ENCODE peak calls at places on chromosomes 11 and 22, in nine cellular contexts. C is lower leg skin, I is A549, K is lower lobe of right lung, J is neural crest cell, S is AG10803, U is RWPE2, E is left ventricle myocardium inferior, M is endothelial cell. V is an unnamed sample.

GRCh38 chr22:38479096-38479840 is 11.4 kb downstream of the KDELR3 start:
- DNase-seq in C (no peak), I (no peak), K (no peak), J (no peak), S (no peak), U (no peak), E (no peak), M (no peak), V (no peak)

GRCh38 chr22:44211946-44212930 is 31.5 kb downstream of the PARVG start:
- DNase-seq in C (no peak), I (no peak), K (no peak), J (no peak), S (peak), U (no peak), E (no peak), M (no peak), V (no peak)

GRCh38 chr22:37731804-37732471 is 35.1 kb downstream of the TRIOBP start:
- DNase-seq in C (no peak), I (peak), K (no peak), J (no peak), S (no peak), U (no peak), E (no peak), M (no peak), V (no peak)

GRCh38 chr11:112555491-112556364 is 295.1 kb upstream of the PLET1 start:
- DNase-seq in C (no peak), I (peak), K (peak), J (peak), S (peak), U (no peak), E (peak), M (peak), V (no peak)

GRCh38 chr11:112343368-112344039 is 82.8 kb upstream of the PLET1 start:
- DNase-seq in C (no peak), I (no peak), K (no peak), J (no peak), S (no peak), U (no peak), E (no peak), M (no peak), V (no peak)

GRCh38 chr11:108037636-108038035 is 28.9 kb downstream of the CUL5 start:
- DNase-seq in C (no peak), I (no peak), K (no peak), J (no peak), S (peak), U (no peak), E (no peak), M (no peak), V (no peak)

GRCh38 chr11:35629914-35630313 is 11.7 kb downstream of the FJX1 start:
- DNase-seq in C (no peak), I (peak), K (no peak), J (no peak), S (peak), U (peak), E (no peak), M (no peak), V (no peak)

GRCh38 chr11:47257518-47258316 is at the start of gene NR1H3:
- DNase-seq in C (peak), I (peak), K (peak), J (peak), S (peak), U (no peak), E (peak), M (peak), V (peak)

GRCh38 chr11:94650756-94651155 is 83.6 kb downstream of the PIWIL4 start:
- DNase-seq in C (peak), I (no peak), K (peak), J (no peak), S (peak), U (no peak), E (peak), M (no peak), V (no peak)

GRCh38 chr22:42077486-42078125 is 1.9 kb upstream of the SMDT1 start:
- DNase-seq in C (no peak), I (no peak), K (no peak), J (no peak), S (no peak), U (no peak), E (no peak), M (no peak), V (no peak)

GRCh38 chr22:29219881-29220670 is 14.4 kb downstream of the EMID1 start:
- DNase-seq in C (no peak), I (no peak), K (no peak), J (no peak), S (no peak), U (no peak), E (no peak), M (no peak), V (no peak)

GRCh38 chr11:44426119-44426518 is 116.2 kb upstream of the ALX4 start:
- DNase-seq in C (no peak), I (no peak), K (no peak), J (no peak), S (no peak), U (no peak), E (no peak), M (no peak), V (no peak)

GRCh38 chr22:19863571-19863970 is 8.9 kb upstream of the GNB1L start:
- DNase-seq in C (no peak), I (no peak), K (no peak), J (no peak), S (no peak), U (no peak), E (no peak), M (no peak), V (no peak)
- TF ChIP-seq CTCF in C (no peak), I (no peak), K (no peak), J (no peak), S (no peak), U (no peak), E (no peak), M (no peak), V (no peak)

GRCh38 chr11:12942157-12942556 is 67.0 kb upstream of the RASSF10 start:
- DNase-seq in C (no peak), I (no peak), K (no peak), J (no peak), S (no peak), U (no peak), E (no peak), M (no peak), V (no peak)
- TF ChIP-seq CTCF in C (no peak), I (no peak), K (no peak), J (no peak), S (no peak), U (no peak), E (no peak), M (no peak), V (no peak)

DNA sequence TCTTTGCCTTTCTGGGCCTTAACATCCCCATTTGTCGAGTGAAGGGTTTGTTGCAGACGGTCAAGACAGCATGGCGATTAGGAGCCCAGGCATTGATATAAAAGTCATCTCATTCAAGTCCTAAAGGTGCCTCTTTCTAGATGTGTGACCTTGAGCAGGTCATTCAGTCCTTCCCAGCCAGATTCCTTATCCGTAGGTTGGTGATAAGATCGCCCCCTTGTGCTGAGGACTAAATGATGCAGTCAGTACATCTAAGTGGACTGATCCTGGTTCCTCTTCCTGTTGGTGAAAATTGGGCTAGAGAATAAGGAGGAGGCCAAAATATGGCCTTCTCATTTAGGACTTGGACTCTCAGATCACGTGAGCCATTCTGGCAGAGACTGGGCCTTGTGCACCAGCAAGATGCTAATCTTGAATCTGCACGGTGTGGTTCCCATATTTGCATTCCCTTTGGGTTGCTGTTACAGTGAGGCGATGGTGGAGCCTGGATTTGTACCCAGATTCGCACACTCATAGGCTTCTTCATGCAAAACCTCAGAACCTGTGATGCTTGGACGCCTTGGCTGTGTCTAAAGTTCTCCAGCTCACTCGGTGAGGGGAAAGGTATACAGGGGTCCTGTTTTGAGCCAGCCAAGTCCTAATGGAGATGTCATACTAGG is 156.8 kb downstream of the MYO18B start:
- DNase-seq in C (no peak), I (peak), K (no peak), J (peak), S (no peak), U (no peak), E (no peak), M (peak), V (no peak)
- TF ChIP-seq CTCF in C (no peak), I (no peak), K (peak), J (peak), S (no peak), U (no peak), E (peak), M (peak), V (no peak)

GRCh38 chr22:19867617-19868016 is 12.9 kb upstream of the GNB1L start:
- DNase-seq in C (no peak), I (no peak), K (peak), J (no peak), S (no peak), U (no peak), E (peak), M (no peak), V (no peak)

GRCh38 chr22:19866665-19867009 is 12.0 kb upstream of the GNB1L start:
- DNase-seq in C (no peak), I (no peak), K (no peak), J (no peak), S (no peak), U (no peak), E (no peak), M (no peak), V (no peak)

GRCh38 chr22:19868773-19869471 is 14.2 kb upstream of the GNB1L start:
- DNase-seq in C (no peak), I (no peak), K (peak), J (no peak), S (no peak), U (peak), E (peak), M (peak), V (peak)

GRCh38 chr22:19869497-19870152 is 15.0 kb upstream of the GNB1L start:
- DNase-seq in C (no peak), I (no peak), K (peak), J (no peak), S (no peak), U (peak), E (no peak), M (no peak), V (peak)

GRCh38 chr22:19868333-19868732 is 13.7 kb upstream of the GNB1L start:
- DNase-seq in C (no peak), I (no peak), K (peak), J (no peak), S (no peak), U (no peak), E (no peak), M (no peak), V (no peak)
- TF ChIP-seq CTCF in C (no peak), I (no peak), K (no peak), J (no peak), S (no peak), U (peak), E (no peak), M (no peak), V (no peak)

GRCh38 chr11:34620202-34620601 is 691 bp upstream of the EHF start:
- DNase-seq in C (no peak), I (no peak), K (no peak), J (no peak), S (no peak), U (no peak), E (no peak), M (no peak), V (no peak)
- TF ChIP-seq CTCF in C (no peak), I (no peak), K (no peak), J (no peak), S (no peak), U (no peak), E (no peak), M (no peak), V (no peak)

GRCh38 chr11:120210651-120211521 is at the start of gene OAF:
- DNase-seq in C (peak), I (peak), K (peak), J (peak), S (peak), U (no peak), E (peak), M (peak), V (no peak)
- TF ChIP-seq CTCF in C (no peak), I (peak), K (peak), J (peak), S (peak), U (peak), E (peak), M (no peak), V (peak)

GRCh38 chr11:14041040-14041439 is 78.5 kb downstream of the SPON1 start:
- DNase-seq in C (no peak), I (peak), K (no peak), J (no peak), S (no peak), U (no peak), E (no peak), M (no peak), V (no peak)
- TF ChIP-seq CTCF in C (no peak), I (peak), K (no peak), J (peak), S (peak), U (peak), E (peak), M (no peak), V (peak)

GRCh38 chr11:15038963-15039362 is 34.4 kb upstream of the CALCB start:
- DNase-seq in C (no peak), I (peak), K (no peak), J (no peak), S (peak), U (no peak), E (no peak), M (no peak), V (no peak)
- TF ChIP-seq CTCF in C (no peak), I (no peak), K (no peak), J (peak), S (peak), U (peak), E (no peak), M (no peak), V (peak)

DNA sequence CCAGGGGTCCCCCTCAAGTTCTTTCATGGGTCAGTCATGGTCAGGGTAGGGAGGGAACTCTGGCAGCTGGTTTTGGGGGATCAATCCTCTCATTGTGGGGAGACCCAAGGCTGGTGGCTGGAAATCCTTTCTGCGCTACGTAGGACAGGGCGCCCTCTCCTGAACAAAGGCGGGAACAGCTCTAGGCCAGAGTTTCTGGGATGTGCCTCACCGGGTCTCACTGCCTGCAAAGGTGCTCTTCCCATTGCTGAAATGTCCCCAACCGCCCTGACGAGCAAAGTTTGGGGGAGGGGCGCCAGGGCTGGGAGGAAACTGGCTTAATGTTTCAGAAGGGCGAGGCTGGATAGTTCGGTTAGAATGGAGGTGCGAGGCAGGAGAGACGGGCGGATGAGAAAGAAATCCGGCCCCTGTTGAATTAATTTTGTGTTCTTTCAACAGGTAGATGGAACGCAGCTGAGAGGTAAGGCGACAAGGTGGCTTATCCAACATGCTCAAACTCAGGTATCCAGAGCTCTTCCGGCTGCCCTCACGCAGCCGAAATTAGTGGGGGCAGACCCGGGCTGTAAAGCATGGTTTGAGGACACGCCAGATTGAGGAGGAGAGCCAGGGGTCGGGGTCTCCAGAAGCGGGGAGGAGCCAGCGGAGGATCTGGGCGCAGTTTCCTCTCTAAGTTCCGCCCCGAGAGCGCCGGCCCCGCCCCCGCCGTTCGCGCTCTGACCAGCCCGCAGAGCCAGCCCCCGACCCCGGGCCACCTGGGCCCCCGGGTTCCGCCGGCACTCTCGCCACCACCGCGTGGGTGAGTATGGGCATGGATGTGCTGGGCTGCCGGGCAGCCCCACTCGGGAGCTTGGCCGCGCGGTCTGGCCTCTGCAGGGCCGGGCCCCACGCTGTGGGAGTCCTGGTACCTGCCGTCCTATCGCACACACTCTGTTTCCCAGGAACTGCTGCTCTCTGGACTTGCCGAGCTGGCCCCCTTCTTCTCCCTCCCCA is at the start of gene PGAP2:
- DNase-seq in C (peak), I (peak), K (peak), J (peak), S (peak), U (no peak), E (peak), M (peak), V (no peak)
- TF ChIP-seq CTCF in C (no peak), I (peak), K (peak), J (peak), S (peak), U (peak), E (peak), M (no peak), V (peak)

DNA sequence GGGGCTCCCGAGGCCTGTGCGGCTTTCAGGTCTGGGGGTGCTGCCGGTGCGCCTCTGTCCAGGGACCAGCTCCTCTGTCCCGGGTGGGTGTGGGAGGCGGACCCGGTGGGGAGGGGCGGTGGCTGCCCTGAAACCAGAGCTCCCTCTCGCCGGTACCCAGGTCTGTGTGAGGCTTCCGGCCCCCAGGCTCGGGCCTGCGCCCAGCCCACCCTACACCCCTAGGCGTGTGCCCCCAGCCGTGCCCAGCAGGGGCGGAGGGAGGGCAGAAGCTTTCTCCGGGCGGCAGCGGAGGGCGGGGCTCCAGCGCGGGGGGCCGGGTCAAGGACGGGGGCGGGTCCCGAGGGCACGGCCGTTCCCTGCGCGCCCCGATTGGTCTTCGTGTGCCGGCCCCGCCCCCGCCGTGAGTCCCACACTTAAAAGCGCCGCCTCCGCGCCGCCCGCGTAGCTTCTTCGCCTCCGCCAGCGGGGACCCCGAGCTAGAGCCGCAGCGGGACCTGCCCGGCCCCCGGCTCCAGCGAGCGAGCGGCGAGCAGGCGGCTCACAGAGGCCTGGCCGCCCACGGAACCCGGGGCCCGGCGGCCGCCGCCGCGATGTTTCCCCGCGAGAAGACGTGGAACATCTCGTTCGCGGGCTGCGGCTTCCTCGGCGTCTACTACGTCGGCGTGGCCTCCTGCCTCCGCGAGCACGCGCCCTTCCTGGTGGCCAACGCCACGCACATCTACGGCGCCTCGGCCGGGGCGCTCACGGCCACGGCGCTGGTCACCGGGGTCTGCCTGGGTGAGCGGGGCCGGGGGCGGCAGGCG is 616 bp downstream of the PNPLA2 start:
- DNase-seq in C (peak), I (peak), K (peak), J (peak), S (peak), U (no peak), E (peak), M (peak), V (no peak)
- TF ChIP-seq CTCF in C (no peak), I (no peak), K (peak), J (peak), S (no peak), U (no peak), E (peak), M (no peak), V (no peak)

V was measured in chondrocyte.